ENCODE peak calls at places on chromosomes 5 and 9, in ten cellular contexts. Q is activated naive CD8-positive, alpha-beta T cell treated with anti-CD3 and anti-CD28 coated beads, Interleukin-2, amount 50 U/mL, for 24 hours; N is activated CD8-positive, alpha-beta T cell treated with anti-CD3 and anti-CD28 coated beads, Interleukin-2, amount 10 ng/mL, durations not matched to agents 7 days and 5 days; F is CD4-positive, alpha-beta T cell; O is GM23338; P is left cardiac atrium; I is DND-41; V is T-cell; A is Right ventricle myocardium superior; Y is Right ventricle myocardium inferior. U is an unnamed sample.

GRCh38 chr5:156147948-156148285 is 179.0 kb upstream of the SGCD start:
- ATAC-seq in P (no peak), O (no peak), I (no peak), Q (no peak), V (no peak), Y (no peak), A (no peak), F (no peak), N (no peak), U (no peak)

GRCh38 chr5:68332546-68332945 is 117.0 kb downstream of the PIK3R1 start:
- ATAC-seq in V (no peak), A (no peak), P (no peak), F (no peak), Q (no peak), I (no peak), N (no peak), Y (no peak), O (no peak), U (no peak)

GRCh38 chr5:157989296-157989695 is 130.4 kb upstream of the CLINT1 start:
- ATAC-seq in F (no peak), O (no peak), A (no peak), V (no peak), P (no peak), Y (no peak), I (no peak), N (no peak), Q (no peak), U (no peak)

GRCh38 chr9:135965124-135965756 is 4.1 kb upstream of the UBAC1 start:
- ATAC-seq in Q (no peak), F (no peak), P (no peak), N (no peak), A (no peak), Y (no peak), O (no peak), V (no peak), I (no peak), U (no peak)

GRCh38 chr5:80069251-80069650 is 34.1 kb downstream of the THBS4 start:
- ATAC-seq in F (no peak), N (no peak), Q (no peak), A (no peak), I (no peak), O (no peak), V (no peak), P (peak; percentile 41), Y (no peak), U (no peak)

GRCh38 chr5:160656961-160657570 is 194.9 kb downstream of the ATP10B start:
- ATAC-seq in O (peak; percentile 63), F (no peak), Q (no peak), V (no peak), I (peak; percentile 95), A (no peak), Y (no peak), P (peak; percentile 77), N (peak; percentile 72), U (no peak)

GRCh38 chr9:71758277-71758676 is 10.0 kb downstream of the CEMIP2 start:
- ATAC-seq in O (peak; percentile 83), I (no peak), F (no peak), Y (no peak), V (no peak), Q (no peak), P (no peak), A (no peak), N (no peak), U (no peak)

GRCh38 chr5:180600554-180601041 is 9.3 kb upstream of the SCGB3A1 start:
- ATAC-seq in P (no peak), Q (no peak), Y (no peak), I (no peak), N (no peak), F (no peak), V (no peak), O (no peak), A (no peak), U (no peak)

GRCh38 chr9:116365056-116365471 is 211.5 kb downstream of the PAPPA start:
- ATAC-seq in O (peak; percentile 73), Y (peak; percentile 95), I (no peak), Q (no peak), V (no peak), N (no peak), A (peak; percentile 98), P (peak; percentile 95), F (no peak), U (no peak)

GRCh38 chr9:3191715-3192114 is 334.1 kb downstream of the RFX3 start:
- ATAC-seq in Q (no peak), A (no peak), O (peak; percentile 40), F (no peak), Y (no peak), N (no peak), I (no peak), V (no peak), P (no peak), U (no peak)

GRCh38 chr5:142181096-142181495 is 72.5 kb downstream of the NDFIP1 start:
- ATAC-seq in Q (no peak), I (no peak), F (no peak), A (no peak), N (no peak), V (no peak), O (peak; percentile 40), Y (no peak), P (no peak), U (peak; percentile 25)

GRCh38 chr5:173328896-173329369 is 719 bp upstream of the STC2 start:
- ATAC-seq in N (no peak), F (no peak), I (no peak), V (no peak), A (peak; percentile 3), O (peak; percentile 15), P (no peak), Y (no peak), Q (no peak), U (no peak)

GRCh38 chr9:101592788-101593187 is 2.0 kb downstream of the PPP3R2 start:
- ATAC-seq in Q (no peak), Y (no peak), O (no peak), P (no peak), F (no peak), A (no peak), V (no peak), N (no peak), I (no peak), U (no peak)

GRCh38 chr5:157516626-157517325 is 56.8 kb downstream of the NIPAL4 start:
- ATAC-seq in V (no peak), O (no peak), I (no peak), P (peak; percentile 62), Q (no peak), F (no peak), A (peak; percentile 78), Y (peak; percentile 71), N (no peak), U (no peak)

GRCh38 chr9:14155237-14155636 is 158.7 kb downstream of the NFIB start:
- ATAC-seq in I (no peak), F (no peak), O (no peak), Q (no peak), V (no peak), Y (no peak), P (no peak), N (no peak), A (no peak), U (no peak)

GRCh38 chr5:15500326-15500958 is 462 bp downstream of the FBXL7 start:
- ATAC-seq in P (peak; percentile 55), A (peak; percentile 58), Y (peak; percentile 67), V (no peak), N (no peak), I (peak; percentile 77), Q (no peak), F (no peak), O (peak; percentile 68), U (peak; percentile 43)

GRCh38 chr9:101455656-101456235 is 20.2 kb upstream of the ALDOB start:
- ATAC-seq in P (no peak), A (no peak), F (no peak), Q (no peak), N (no peak), I (no peak), V (no peak), Y (no peak), O (no peak), U (no peak)

GRCh38 chr5:178383919-178384814 is 151.6 kb upstream of the PHYKPL start:
- ATAC-seq in Q (no peak), I (no peak), O (peak; percentile 56), A (peak; percentile 71), V (no peak), N (no peak), Y (no peak), F (no peak), P (peak; percentile 71), U (no peak)

U was measured in stimulated activated memory B cell treated with anti-CD40 and anti-IgM and Interleukin-4, amounts not matched to agents 10 μg/mL and 1 μg/mL and 100 μg/mL, for 72 hours.